ENCODE peak calls at places on chromosome 20, in ten cellular contexts. E is nephron progenitor cell, Z is AG09319, L is gastrocnemius medialis, F is hepatocyte, D is AG10803, I is left ventricle myocardium inferior, R is HFF-Myc, J is endodermal cell, M is pancreas. X is an unnamed sample.

GRCh38 chr20:52888096-52888495 is 84.1 kb upstream of the TSHZ2 start:
- DNase-seq in Z (no peak), L (no peak), F (no peak), D (no peak), I (no peak), R (no peak), E (no peak), M (no peak), J (no peak), X (no peak)

GRCh38 chr20:10558635-10559187 is 115.1 kb downstream of the JAG1 start:
- DNase-seq in M (no peak), F (no peak), E (no peak), L (no peak), I (no peak), J (no peak), R (peak), D (peak), Z (no peak), X (no peak)

GRCh38 chr20:51930775-51931174 is 128.5 kb upstream of the SALL4 start:
- DNase-seq in J (no peak), R (peak), D (peak), Z (peak), F (peak), I (no peak), E (no peak), L (no peak), M (no peak), X (no peak)

GRCh38 chr20:9498322-9498721 is 16.1 kb upstream of the LAMP5 start:
- DNase-seq in M (no peak), J (no peak), R (no peak), D (peak), F (no peak), I (no peak), Z (no peak), E (no peak), L (no peak), X (no peak)

GRCh38 chr20:58868795-58869194 is 16.3 kb downstream of the GNAS start:
- DNase-seq in Z (no peak), L (no peak), D (no peak), R (no peak), E (peak), J (peak), I (no peak), M (no peak), F (peak), X (peak)

GRCh38 chr20:44720994-44721784 is 6.0 kb downstream of the CCN5 start:
- DNase-seq in Z (no peak), J (no peak), E (no peak), L (no peak), F (no peak), I (no peak), M (no peak), R (no peak), D (peak), X (no peak)

GRCh38 chr20:63182425-63182824 is 33.5 kb downstream of the YTHDF1 start:
- DNase-seq in F (no peak), D (no peak), I (no peak), R (no peak), M (no peak), J (no peak), L (no peak), Z (no peak), E (no peak), X (peak)

GRCh38 chr20:44028868-44029847 is 114.5 kb downstream of the TOX2 start:
- DNase-seq in D (no peak), R (no peak), Z (no peak), E (no peak), J (no peak), M (no peak), I (no peak), L (no peak), F (no peak), X (no peak)

GRCh38 chr20:40319056-40319455 is 370.0 kb downstream of the MAFB start:
- DNase-seq in E (no peak), D (no peak), M (no peak), F (no peak), Z (no peak), L (no peak), J (no peak), I (no peak), R (no peak), X (no peak)

GRCh38 chr20:21503345-21503744 is 10.5 kb downstream of the NKX2-2 start:
- DNase-seq in R (no peak), E (no peak), M (no peak), L (no peak), I (no peak), J (no peak), F (no peak), D (peak), Z (no peak), X (no peak)

GRCh38 chr20:2118783-2119182 is 17.2 kb downstream of the STK35 start:
- DNase-seq in I (no peak), M (no peak), E (no peak), F (no peak), D (no peak), L (no peak), J (no peak), Z (no peak), R (no peak), X (no peak)

GRCh38 chr20:2124632-2125131 is 23.1 kb downstream of the STK35 start:
- DNase-seq in R (no peak), M (no peak), E (no peak), J (no peak), F (no peak), I (peak), Z (no peak), D (no peak), L (no peak), X (peak)

GRCh38 chr20:13141541-13141940 is 79.5 kb upstream of the ISM1 start:
- DNase-seq in D (peak), R (peak), J (no peak), Z (no peak), E (peak), M (no peak), L (no peak), F (no peak), I (no peak), X (no peak)

GRCh38 chr20:7908905-7909304 is 31.4 kb downstream of the HAO1 start:
- DNase-seq in D (no peak), Z (no peak), I (no peak), J (no peak), L (no peak), E (no peak), F (no peak), R (no peak), M (no peak), X (no peak)

GRCh38 chr20:58718121-58718563 is 25.5 kb downstream of the NPEPL1 start:
- DNase-seq in D (no peak), E (no peak), M (no peak), L (no peak), I (no peak), R (no peak), J (peak), Z (no peak), F (peak), X (no peak)

GRCh38 chr20:32793059-32793458 is 26.7 kb upstream of the MAPRE1 start:
- DNase-seq in M (no peak), L (no peak), F (no peak), E (no peak), R (no peak), Z (no peak), J (no peak), D (no peak), I (no peak), X (no peak)

GRCh38 chr20:14672066-14672465 is 334.7 kb upstream of the FLRT3 start:
- DNase-seq in E (no peak), L (no peak), R (no peak), M (no peak), D (no peak), I (no peak), Z (no peak), F (no peak), J (no peak), X (no peak)

GRCh38 chr20:46458891-46459750 is 52.7 kb upstream of the ELMO2 start:
- DNase-seq in J (peak), F (peak), L (no peak), E (peak), M (peak), R (no peak), D (no peak), I (peak), Z (no peak), X (peak)

GRCh38 chr20:46520976-46521579 is 7.7 kb upstream of the ZNF334 start:
- DNase-seq in I (no peak), M (peak), E (peak), R (peak), F (peak), Z (peak), D (peak), L (no peak), J (peak), X (peak)

GRCh38 chr20:53737404-53738038 is 143.9 kb upstream of the ZNF217 start:
- DNase-seq in D (peak), I (no peak), M (no peak), Z (peak), E (no peak), R (no peak), L (no peak), J (no peak), F (no peak), X (no peak)

GRCh38 chr20:1337441-1337840 is 8.5 kb upstream of the SDCBP2 start:
- DNase-seq in R (no peak), Z (no peak), J (peak), L (no peak), E (no peak), F (no peak), D (no peak), I (no peak), M (no peak), X (no peak)

GRCh38 chr20:5056801-5057599 is 55.7 kb upstream of the SLC23A2 start:
- DNase-seq in L (peak), Z (no peak), E (no peak), F (no peak), M (peak), R (peak), J (peak), D (peak), I (peak), X (no peak)

GRCh38 chr20:23415958-23416583 is 5.2 kb downstream of the NAPB start:
- DNase-seq in J (no peak), Z (no peak), R (no peak), E (no peak), I (no peak), M (no peak), F (no peak), L (no peak), D (peak), X (no peak)

GRCh38 chr20:41800040-41800439 is 181.9 kb upstream of the CHD6 start:
- DNase-seq in L (no peak), D (no peak), J (no peak), E (no peak), F (no peak), Z (no peak), R (no peak), M (no peak), I (no peak), X (no peak)

GRCh38 chr20:49148601-49149000 is 39.5 kb downstream of the STAU1 start:
- DNase-seq in I (no peak), D (no peak), E (no peak), J (no peak), Z (no peak), M (no peak), F (no peak), L (no peak), R (no peak), X (no peak)

GRCh38 chr20:60990647-60991046 is 261.4 kb upstream of the CDH4 start:
- DNase-seq in R (no peak), M (no peak), J (no peak), F (no peak), E (no peak), D (no peak), L (no peak), I (no peak), Z (no peak), X (no peak)

GRCh38 chr20:60999256-60999655 is 252.8 kb upstream of the CDH4 start:
- DNase-seq in I (no peak), D (peak), M (no peak), F (no peak), Z (no peak), E (no peak), J (no peak), R (no peak), L (no peak), X (no peak)

GRCh38 chr20:60993647-60994046 is 258.4 kb upstream of the CDH4 start:
- DNase-seq in I (no peak), Z (no peak), M (no peak), R (no peak), D (no peak), L (no peak), E (no peak), F (peak), J (peak), X (peak)
- TF ChIP-seq CTCF in I (no peak), Z (no peak), M (no peak), R (peak), D (no peak), L (no peak), E (peak), F (peak), J (peak), X (no peak)

GRCh38 chr20:20407891-20408805 is 40.2 kb downstream of the INSM1 start:
- DNase-seq in R (peak), M (no peak), Z (no peak), D (peak), E (no peak), J (no peak), I (no peak), L (no peak), F (no peak), X (peak)
- TF ChIP-seq CTCF in R (peak), M (no peak), Z (peak), D (peak), E (no peak), J (peak), I (no peak), L (no peak), F (peak), X (peak)

DNA sequence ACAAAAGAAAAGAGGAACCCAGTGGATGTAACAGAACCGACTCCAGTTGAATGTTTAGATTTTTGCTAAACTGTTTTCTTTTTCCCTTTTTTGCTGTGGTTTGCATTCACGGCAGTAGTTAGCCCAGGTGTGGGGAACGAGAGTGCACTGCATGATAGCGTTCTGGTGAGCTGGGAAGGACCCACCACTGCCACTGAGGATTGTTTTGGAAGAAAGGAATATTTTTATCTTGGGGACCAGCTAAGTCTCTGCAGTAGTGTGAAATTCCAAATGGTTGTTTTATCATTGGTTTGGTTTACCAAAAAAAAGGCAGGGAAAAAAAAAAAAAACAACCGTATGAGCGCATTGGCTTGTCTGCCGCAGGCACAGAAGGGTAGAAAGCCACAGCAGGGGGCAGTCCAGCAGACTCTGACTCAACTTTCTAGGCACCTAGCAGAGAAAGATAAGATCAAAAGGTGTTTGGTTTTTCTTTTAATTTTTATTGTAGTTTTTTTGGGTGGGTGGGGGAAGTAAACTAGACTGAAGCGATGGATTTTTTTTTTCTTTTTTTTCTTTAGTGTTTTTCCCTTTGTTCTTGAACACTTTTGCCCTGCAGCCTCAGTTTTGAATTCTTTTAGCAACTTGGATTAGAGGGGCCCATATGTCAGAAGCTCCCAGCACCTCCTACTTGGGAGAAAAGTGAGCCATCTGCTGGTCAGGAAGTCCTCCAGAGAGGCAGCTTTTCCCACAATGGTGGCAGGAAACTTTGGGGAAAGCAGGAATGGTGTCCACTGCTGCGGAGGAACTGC is 13.5 kb upstream of the RAB5IF start:
- DNase-seq in J (peak), Z (no peak), F (peak), M (no peak), R (no peak), I (no peak), E (no peak), D (peak), L (no peak), X (no peak)
- TF ChIP-seq CTCF in J (peak), Z (peak), F (peak), M (no peak), R (peak), I (peak), E (no peak), D (peak), L (peak), X (no peak)

DNA sequence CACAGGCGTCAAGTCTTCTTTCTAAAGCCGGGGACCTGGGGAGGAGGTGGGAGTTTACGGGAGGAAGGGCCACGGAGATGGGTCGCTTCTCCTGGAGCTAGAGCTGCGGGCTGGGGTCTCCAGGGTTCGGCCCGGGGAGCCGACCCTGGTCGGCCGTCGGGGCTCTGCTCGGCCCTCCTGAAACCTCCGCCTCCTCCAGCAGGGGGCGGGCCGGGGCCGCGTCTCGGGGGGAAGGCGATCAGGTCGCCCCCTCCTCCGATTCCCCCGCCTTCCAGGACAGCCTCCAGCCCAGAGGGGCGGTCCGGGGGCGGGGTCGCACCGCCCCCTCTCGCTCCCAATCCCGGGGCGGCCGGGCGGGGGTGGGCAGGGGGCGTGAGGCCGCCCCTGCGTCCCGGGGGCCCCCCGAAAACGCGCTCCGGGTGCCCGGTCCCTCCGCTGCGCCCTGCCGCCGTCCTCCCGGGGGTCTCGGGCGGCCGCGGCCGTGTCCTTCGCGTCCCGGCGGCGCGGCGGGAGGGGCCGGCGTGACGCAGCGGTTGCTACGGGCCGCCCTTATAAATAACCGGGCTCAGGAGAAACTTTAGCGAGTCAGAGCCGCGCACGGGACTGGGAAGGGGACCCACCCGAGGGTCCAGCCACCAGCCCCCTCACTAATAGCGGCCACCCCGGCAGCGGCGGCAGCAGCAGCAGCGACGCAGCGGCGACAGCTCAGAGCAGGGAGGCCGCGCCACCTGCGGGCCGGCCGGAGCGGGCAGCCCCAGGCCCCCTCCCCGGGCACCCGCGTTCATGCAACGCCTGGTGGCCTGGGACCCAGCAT is at the start of gene CEBPB:
- DNase-seq in J (peak), F (peak), R (no peak), D (peak), M (peak), Z (peak), I (peak), E (peak), L (peak), X (peak)
- TF ChIP-seq CTCF in J (peak), F (peak), R (peak), D (peak), M (peak), Z (peak), I (peak), E (peak), L (peak), X (peak)

DNA sequence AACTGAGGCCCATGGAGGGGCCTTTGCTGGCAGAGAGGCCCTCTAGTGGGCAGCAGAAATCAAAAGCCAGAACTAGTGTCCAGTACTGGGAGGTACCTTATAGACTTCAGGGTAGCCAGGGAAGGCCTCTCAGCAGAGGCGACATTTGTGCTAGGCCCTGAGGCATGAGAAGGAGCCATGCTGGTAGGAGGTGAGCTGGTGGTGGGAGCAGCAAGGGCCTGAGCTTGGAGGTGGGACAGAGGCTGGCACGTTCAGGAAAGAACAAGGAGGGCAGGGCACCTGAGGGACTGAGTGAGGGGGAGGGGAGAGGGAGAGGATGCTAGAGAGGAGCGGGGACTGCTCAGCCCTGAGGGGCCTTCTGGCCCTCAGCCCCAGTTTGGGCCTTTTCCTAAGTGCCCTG is 36.6 kb downstream of the DLGAP4 start:
- DNase-seq in L (no peak), E (no peak), F (no peak), J (no peak), D (no peak), R (no peak), Z (no peak), M (no peak), I (no peak), X (no peak)
- TF ChIP-seq CTCF in L (no peak), E (no peak), F (no peak), J (no peak), D (no peak), R (no peak), Z (no peak), M (no peak), I (no peak), X (no peak)

DNA sequence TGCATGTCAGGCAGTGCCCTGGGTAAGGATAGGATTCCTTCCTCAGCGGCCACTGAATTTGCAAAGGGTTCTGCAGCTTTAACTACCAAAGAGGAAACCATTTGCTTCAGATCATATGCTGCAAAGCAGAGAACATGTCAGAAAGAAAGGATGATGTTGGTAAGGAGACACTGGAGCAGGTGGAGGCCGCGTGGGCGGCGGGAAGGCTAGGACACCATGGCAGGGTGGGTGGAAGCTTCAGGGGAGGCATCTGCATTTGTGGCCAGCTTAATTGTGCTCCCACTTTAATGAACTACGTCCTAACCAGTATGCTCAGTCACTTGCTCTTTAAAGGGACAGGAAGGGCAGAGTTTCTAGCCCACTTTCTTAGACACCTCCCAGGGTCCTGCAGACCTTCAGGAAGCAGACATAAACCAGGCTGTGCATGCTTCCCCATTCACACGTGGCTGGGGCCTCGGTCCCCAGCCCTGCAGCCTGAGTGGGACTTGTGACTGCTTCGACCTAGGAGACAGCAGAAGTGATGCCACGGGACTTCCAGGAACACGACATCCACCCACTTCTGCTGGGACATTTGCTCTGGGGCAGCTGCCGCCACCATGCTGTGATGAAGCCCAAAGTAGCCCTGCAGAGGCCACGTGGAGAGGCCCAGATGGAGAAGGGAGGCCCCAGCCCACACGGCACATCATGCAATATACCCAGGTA is 76.1 kb downstream of the GINS1 start:
- DNase-seq in F (no peak), Z (no peak), L (no peak), I (no peak), D (no peak), R (no peak), E (no peak), M (no peak), J (no peak), X (no peak)
- TF ChIP-seq CTCF in F (no peak), Z (no peak), L (no peak), I (no peak), D (no peak), R (no peak), E (no peak), M (no peak), J (no peak), X (no peak)

GRCh38 chr20:47782920-47783552 is 2.2 kb downstream of the SULF2 start:
- DNase-seq in R (no peak), J (no peak), I (no peak), F (no peak), M (no peak), D (no peak), L (no peak), Z (no peak), E (no peak), X (no peak)
- TF ChIP-seq CTCF in R (no peak), J (peak), I (peak), F (peak), M (no peak), D (no peak), L (no peak), Z (no peak), E (no peak), X (no peak)

GRCh38 chr20:35617397-35618031 is 1.9 kb downstream of the SPAG4 start:
- DNase-seq in I (peak), M (peak), R (no peak), D (peak), J (peak), E (peak), F (peak), Z (no peak), L (peak), X (peak)
- TF ChIP-seq CTCF in I (peak), M (peak), R (no peak), D (peak), J (peak), E (peak), F (peak), Z (peak), L (peak), X (no peak)

X was measured in glutamatergic neuron.